ENCODE peak calls at places on chromosomes 3 and 15, in six cellular contexts. G is lung, M is testis, Y is OCI-LY7, S is K562, L is upper lobe of left lung. B is an unnamed sample. For H3K4me1, the result is how much of the 10 kb centered on the place peaks cover.

GRCh38 chr3:141402476-141403171 is 34.3 kb downstream of the ZBTB38 start:
- DNase-seq in G (peak), M (peak), Y (no peak), S (no peak), L (peak), B (peak)

GRCh38 chr15:28902856-28903255 is 17.1 kb downstream of the APBA2 start:
- DNase-seq in G (no peak), M (no peak), Y (no peak), S (no peak), L (no peak), B (no peak)

GRCh38 chr3:61331937-61332590 is 80.8 kb upstream of the FHIT start:
- DNase-seq in G (no peak), M (no peak), Y (no peak), S (no peak), L (no peak), B (no peak)

GRCh38 chr15:65338823-65339222 is 34.3 kb downstream of the RNU5B-1 start:
- DNase-seq in G (no peak), M (no peak), Y (no peak), S (no peak), L (no peak), B (no peak)

GRCh38 chr3:49121244-49121671 is 635 bp upstream of the USP19 start:
- DNase-seq in G (no peak), M (no peak), Y (peak), S (no peak), L (no peak), B (no peak)

GRCh38 chr3:48820626-48821324 is 26.9 kb downstream of the PRKAR2A start:
- DNase-seq in G (no peak), M (no peak), Y (no peak), S (no peak), L (no peak), B (no peak)

GRCh38 chr3:115436767-115437301 is 186.5 kb upstream of the GAP43 start:
- DNase-seq in G (no peak), M (no peak), Y (no peak), S (no peak), L (no peak), B (no peak)

GRCh38 chr3:156174229-156174847 is 54.0 kb downstream of the KCNAB1 start:
- DNase-seq in G (no peak), M (peak), Y (no peak), S (no peak), L (no peak), B (no peak)

GRCh38 chr15:38297623-38298388 is 45.2 kb downstream of the SPRED1 start:
- DNase-seq in G (no peak), M (no peak), Y (no peak), S (no peak), L (no peak), B (no peak)

GRCh38 chr3:71117572-71118247 is 465.8 kb downstream of the FOXP1 start:
- DNase-seq in G (no peak), M (no peak), Y (no peak), S (no peak), L (no peak), B (no peak)

GRCh38 chr3:71119171-71119570 is 464.4 kb downstream of the FOXP1 start:
- DNase-seq in G (no peak), M (no peak), Y (no peak), S (no peak), L (no peak), B (no peak)

GRCh38 chr3:71121429-71122167 is 461.9 kb downstream of the FOXP1 start:
- DNase-seq in G (no peak), M (no peak), Y (no peak), S (no peak), L (no peak), B (no peak)

GRCh38 chr3:71118406-71118805 is 465.1 kb downstream of the FOXP1 start:
- DNase-seq in G (no peak), M (no peak), Y (no peak), S (no peak), L (no peak), B (no peak)

DNA sequence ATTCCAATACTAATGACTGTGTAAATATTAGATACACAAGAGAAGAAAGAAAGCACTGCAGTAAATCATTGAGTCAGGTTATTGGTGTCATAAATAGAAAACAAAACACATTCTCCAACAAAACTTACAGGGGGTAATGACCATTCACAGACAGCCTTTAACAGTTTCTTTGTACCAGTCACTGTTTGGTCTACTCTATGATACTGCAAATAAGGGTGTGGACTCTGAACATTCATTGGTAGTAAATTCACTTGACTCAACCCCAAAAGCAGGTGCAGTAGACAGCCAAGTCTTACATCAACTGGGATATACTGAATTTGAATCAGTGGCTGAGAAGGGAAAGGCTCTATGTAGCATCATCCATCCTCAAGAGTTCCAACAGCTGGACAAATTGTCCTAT is 463.5 kb downstream of the FOXP1 start:
- DNase-seq in G (no peak), M (no peak), Y (no peak), S (no peak), L (no peak), B (no peak)
- H3K4me1 ChIP-seq in G (under half), M (under half), Y (under half), S (under half), L (under half), B (under half)

GRCh38 chr15:59993950-59994401 is 10.1 kb upstream of the FOXB1 start:
- DNase-seq in G (no peak), M (no peak), Y (no peak), S (peak), L (no peak), B (no peak)

GRCh38 chr15:59991919-59992318 is 12.2 kb upstream of the FOXB1 start:
- DNase-seq in G (no peak), M (no peak), Y (no peak), S (no peak), L (no peak), B (no peak)

GRCh38 chr15:59995568-59996349 is 8.4 kb upstream of the FOXB1 start:
- DNase-seq in G (no peak), M (no peak), Y (no peak), S (no peak), L (no peak), B (no peak)

GRCh38 chr15:59994855-59995557 is 9.1 kb upstream of the FOXB1 start:
- DNase-seq in G (no peak), M (no peak), Y (no peak), S (no peak), L (no peak), B (no peak)

GRCh38 chr15:59993041-59993750 is 10.9 kb upstream of the FOXB1 start:
- DNase-seq in G (no peak), M (no peak), Y (no peak), S (no peak), L (no peak), B (no peak)
- H3K4me3 ChIP-seq in G (no peak), M (peak), Y (no peak), S (no peak), L (no peak), B (no peak)

DNA sequence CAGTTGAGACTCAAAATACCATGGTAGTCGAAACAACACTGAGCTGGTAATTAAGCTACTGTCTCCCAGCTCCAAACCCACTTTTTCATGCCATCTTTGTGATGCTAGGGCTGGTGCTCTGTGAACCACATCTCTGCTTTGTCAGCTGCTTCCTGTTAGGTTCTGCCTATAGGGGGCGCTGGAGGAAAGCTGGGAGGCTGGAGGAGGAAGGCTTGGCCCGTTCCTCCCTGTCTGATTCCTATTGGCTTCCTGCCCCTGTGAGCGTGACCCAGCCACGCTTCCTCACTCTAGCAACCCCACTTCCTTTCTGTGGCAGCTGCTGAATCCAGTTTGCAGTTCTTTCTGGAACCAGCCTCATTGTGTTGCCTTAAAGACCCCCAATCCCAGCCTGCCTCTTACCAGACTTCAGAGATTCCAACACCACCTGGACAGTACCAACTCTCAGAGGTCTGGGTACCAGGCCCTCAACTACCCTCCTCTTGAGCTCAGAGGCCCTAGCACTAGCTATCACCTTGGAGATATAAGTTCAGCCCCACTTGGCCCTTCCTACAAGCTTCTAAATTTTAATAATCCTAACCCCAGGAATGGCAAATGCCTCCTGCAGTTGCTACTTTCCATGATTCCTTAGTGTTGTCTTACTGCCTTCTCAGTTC is 120.9 kb downstream of the ERC2 start:
- DNase-seq in G (peak), M (peak), Y (peak), S (peak), L (peak), B (no peak)
- TF ChIP-seq CTCF in G (no peak), M (peak), Y (peak), S (peak), L (no peak), B (no peak)

GRCh38 chr15:101115318-101115886 is 136.4 kb downstream of the CHSY1 start:
- DNase-seq in G (no peak), M (no peak), Y (no peak), S (no peak), L (no peak), B (no peak)

GRCh38 chr15:101118116-101118515 is 133.7 kb downstream of the CHSY1 start:
- DNase-seq in G (no peak), M (no peak), Y (no peak), S (no peak), L (no peak), B (no peak)

GRCh38 chr15:101115887-101116680 is 135.8 kb downstream of the CHSY1 start:
- DNase-seq in G (peak), M (peak), Y (no peak), S (no peak), L (peak), B (no peak)

GRCh38 chr15:101118615-101119014 is 133.2 kb downstream of the CHSY1 start:
- DNase-seq in G (no peak), M (no peak), Y (no peak), S (no peak), L (no peak), B (no peak)

GRCh38 chr15:101116681-101116976 is 135.2 kb downstream of the CHSY1 start:
- DNase-seq in G (no peak), M (no peak), Y (no peak), S (no peak), L (no peak), B (no peak)
- H3K4me1 ChIP-seq in G (under half), M (under half), Y (under half), S (under half), L (under half), B (under half)

GRCh38 chr3:177596822-177597271 is 399.6 kb upstream of the TBL1XR1 start:
- DNase-seq in G (no peak), M (no peak), Y (no peak), S (no peak), L (no peak), B (no peak)
- H3K4me3 ChIP-seq in G (no peak), M (no peak), Y (no peak), S (no peak), L (no peak), B (no peak)

DNA sequence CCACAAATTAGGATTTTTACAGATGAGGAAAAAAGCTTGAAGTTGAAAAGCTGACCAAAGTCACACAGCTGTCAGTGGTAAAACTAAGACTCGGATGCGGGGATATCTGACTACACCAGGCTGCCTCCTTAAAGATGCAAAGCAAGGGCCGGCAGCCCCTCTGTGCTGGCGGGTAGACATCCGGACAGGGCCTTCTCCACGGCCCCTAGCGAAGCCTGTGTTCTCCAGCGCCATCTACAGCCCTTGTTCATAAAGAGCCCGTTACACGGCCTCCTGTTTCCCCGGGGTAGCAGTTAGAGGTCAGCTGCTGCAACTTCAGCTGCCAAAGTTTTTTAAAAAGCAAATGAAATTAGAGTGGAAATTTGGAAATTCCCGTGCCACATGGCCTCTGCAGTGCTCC is 383.0 kb downstream of the TBL1XR1 start:
- DNase-seq in G (no peak), M (peak), Y (peak), S (peak), L (peak), B (peak)
- TF ChIP-seq CTCF in G (peak), M (no peak), Y (peak), S (peak), L (peak), B (peak)